ENCODE peak calls at places on chromosome 10, in nine cellular contexts. T is GM18507; E is SK-MEL-5; D is activated naive CD8-positive, alpha-beta T cell treated with anti-CD3 and anti-CD28 coated beads, Interleukin-2, amount 50 U/mL, for 16 hours; R is GM12892; J is stimulated activated CD4-positive, alpha-beta T cell treated with anti-CD3 and anti-CD28 coated beads, Interleukin-4, amount 100 ng/mL, for 1 hour; P is retina; B is activated T-helper 1 cell treated with anti-CD3 and anti-CD28 coated beads, Interleukin-2, amount 50 U/mL, for 16 hours; F is heart right ventricle. H is an unnamed sample.

GRCh38 chr10:129712000-129712399 is 245.0 kb downstream of the MGMT start:
- DNase-seq in T (no peak), E (no peak), D (no peak), R (no peak), J (no peak), P (no peak), B (no peak), F (no peak), H (no peak)

GRCh38 chr10:110540038-110540437 is 27.5 kb upstream of the SMC3 start:
- DNase-seq in T (no peak), E (no peak), D (no peak), R (no peak), J (no peak), P (no peak), B (no peak), F (no peak), H (no peak)

GRCh38 chr10:28841625-28842024 is 164.3 kb downstream of the BAMBI start:
- DNase-seq in T (no peak), E (no peak), D (no peak), R (no peak), J (no peak), P (no peak), B (no peak), F (no peak), H (peak)

GRCh38 chr10:58963101-58963534 is 213.3 kb upstream of the PHYHIPL start:
- DNase-seq in T (no peak), E (peak), D (no peak), R (no peak), J (no peak), P (no peak), B (no peak), F (no peak), H (no peak)

GRCh38 chr10:69766161-69766910 is 35.4 kb upstream of the COL13A1 start:
- DNase-seq in T (no peak), E (no peak), D (no peak), R (no peak), J (no peak), P (peak), B (no peak), F (peak), H (peak)

GRCh38 chr10:818010-818409 is 113.5 kb downstream of the LARP4B start:
- DNase-seq in T (no peak), E (no peak), D (no peak), R (no peak), J (no peak), P (no peak), B (no peak), F (no peak), H (peak)

GRCh38 chr10:76543655-76544054 is 1094.0 kb downstream of the KCNMA1 start:
- DNase-seq in T (no peak), E (no peak), D (no peak), R (no peak), J (no peak), P (no peak), B (no peak), F (no peak), H (peak)

GRCh38 chr10:71314028-71314693 is 4.9 kb upstream of the SLC29A3 start:
- DNase-seq in T (peak), E (peak), D (no peak), R (peak), J (peak), P (peak), B (peak), F (peak), H (peak)

GRCh38 chr10:99920901-99921300 is 88.8 kb downstream of the DNMBP start:
- DNase-seq in T (no peak), E (no peak), D (no peak), R (no peak), J (no peak), P (no peak), B (no peak), F (no peak), H (peak)

GRCh38 chr10:5563991-5564536 is 39.3 kb downstream of the CALML3 start:
- DNase-seq in T (no peak), E (no peak), D (no peak), R (no peak), J (peak), P (no peak), B (peak), F (no peak), H (peak)

GRCh38 chr10:19933772-19934171 is 117.5 kb downstream of the PLXDC2 start:
- DNase-seq in T (no peak), E (no peak), D (no peak), R (no peak), J (no peak), P (no peak), B (no peak), F (no peak), H (no peak)

GRCh38 chr10:88926484-88927249 is 25.9 kb downstream of the ACTA2 start:
- DNase-seq in T (no peak), E (no peak), D (no peak), R (no peak), J (no peak), P (no peak), B (no peak), F (peak), H (peak)

GRCh38 chr10:47361293-47361692 is 13.1 kb downstream of the RBP3 start:
- DNase-seq in T (no peak), E (peak), D (no peak), R (no peak), J (peak), P (peak), B (no peak), F (peak), H (peak)

GRCh38 chr10:110813743-110814472 is 57.8 kb upstream of the PDCD4 start:
- DNase-seq in T (no peak), E (no peak), D (no peak), R (no peak), J (no peak), P (no peak), B (no peak), F (no peak), H (no peak)

GRCh38 chr10:58892039-58892665 is 284.3 kb upstream of the PHYHIPL start:
- DNase-seq in T (no peak), E (no peak), D (no peak), R (no peak), J (no peak), P (no peak), B (no peak), F (peak), H (peak)

GRCh38 chr10:13724484-13724883 is 137.7 kb downstream of the PRPF18 start:
- DNase-seq in T (no peak), E (no peak), D (no peak), R (no peak), J (no peak), P (no peak), B (no peak), F (peak), H (peak)

GRCh38 chr10:21257919-21258318 is 267.6 kb downstream of the SKIDA1 start:
- DNase-seq in T (no peak), E (no peak), D (no peak), R (no peak), J (no peak), P (no peak), B (no peak), F (no peak), H (peak)

GRCh38 chr10:89029785-89030437 is 39.3 kb downstream of the FAS start:
- DNase-seq in T (peak), E (peak), D (peak), R (no peak), J (peak), P (peak), B (peak), F (peak), H (peak)

GRCh38 chr10:110059965-110060364 is 52.2 kb downstream of the ADD3 start:
- DNase-seq in T (no peak), E (no peak), D (no peak), R (no peak), J (no peak), P (no peak), B (no peak), F (no peak), H (no peak)

GRCh38 chr10:132341017-132341416 is 9.0 kb downstream of the LRRC27 start:
- DNase-seq in T (no peak), E (no peak), D (no peak), R (no peak), J (no peak), P (no peak), B (no peak), F (no peak), H (no peak)

GRCh38 chr10:16944961-16945360 is 127.7 kb upstream of the RSU1 start:
- DNase-seq in T (no peak), E (no peak), D (no peak), R (no peak), J (no peak), P (no peak), B (no peak), F (no peak), H (no peak)

GRCh38 chr10:110209399-110209925 is 2.1 kb downstream of the MXI1 start:
- DNase-seq in T (no peak), E (peak), D (no peak), R (no peak), J (peak), P (peak), B (peak), F (no peak), H (peak)

GRCh38 chr10:16381083-16381482 is 55.7 kb upstream of the PTER start:
- DNase-seq in T (peak), E (no peak), D (no peak), R (no peak), J (no peak), P (no peak), B (no peak), F (no peak), H (no peak)

GRCh38 chr10:86899128-86899527 is 58.3 kb downstream of the MMRN2 start:
- DNase-seq in T (no peak), E (no peak), D (no peak), R (no peak), J (no peak), P (peak), B (no peak), F (no peak), H (no peak)

GRCh38 chr10:80552151-80552646 is 14.5 kb downstream of the SH2D4B start:
- DNase-seq in T (no peak), E (no peak), D (no peak), R (no peak), J (no peak), P (peak), B (no peak), F (peak), H (no peak)

GRCh38 chr10:86599729-86600128 is 54.6 kb upstream of the OPN4 start:
- DNase-seq in T (no peak), E (peak), D (no peak), R (no peak), J (no peak), P (no peak), B (no peak), F (no peak), H (no peak)

GRCh38 chr10:59808896-59809643 is 55.8 kb upstream of the MRLN start:
- DNase-seq in T (no peak), E (peak), D (peak), R (peak), J (peak), P (peak), B (peak), F (peak), H (peak)

H was measured in EH.